ENCODE peak calls at places on chromosomes 3 and 15, in six cellular contexts. N is prostate gland, I is astrocyte of the spinal cord, W is transverse colon, A is HCT116, B is IMR-90. M is an unnamed sample.

GRCh38 chr3:58665410-58665809 is 1.2 kb downstream of the FAM3D start:
- DNase-seq in B (peak; percentile 7), N (no peak), W (no peak), A (no peak), I (no peak), M (no peak)

GRCh38 chr3:162436826-162437225 is 940.2 kb downstream of the OTOL1 start:
- DNase-seq in I (no peak), A (no peak), N (no peak), W (no peak), B (no peak), M (no peak)

GRCh38 chr3:8979262-8979661 is 16.0 kb upstream of the RAD18 start:
- DNase-seq in N (no peak), I (no peak), W (no peak), B (peak; percentile 7), A (no peak), M (no peak)

GRCh38 chr3:185936814-185937688 is 763 bp downstream of the TRA2B start:
- DNase-seq in I (peak; percentile 90), W (peak; percentile 92), N (peak; percentile 83), A (peak; percentile 68), B (peak; percentile 83), M (peak; percentile 83)

GRCh38 chr3:71238267-71238985 is 345.1 kb downstream of the FOXP1 start:
- DNase-seq in N (no peak), A (no peak), W (no peak), I (no peak), B (peak; percentile 16), M (no peak)

GRCh38 chr3:136535906-136536305 is 216.3 kb downstream of the STAG1 start:
- DNase-seq in B (peak; percentile 78), W (no peak), N (no peak), I (peak; percentile 18), A (no peak), M (no peak)

GRCh38 chr3:189038773-189039720 is 132.7 kb upstream of the TPRG1 start:
- DNase-seq in B (no peak), A (no peak), N (no peak), W (no peak), I (no peak), M (no peak)

GRCh38 chr3:136836511-136837156 is 17.7 kb downstream of the SLC35G2 start:
- DNase-seq in I (peak; percentile 14), B (no peak), W (no peak), A (no peak), N (no peak), M (no peak)

GRCh38 chr3:194133661-194134230 is 2.2 kb upstream of the HES1 start:
- DNase-seq in I (peak; percentile 76), N (peak; percentile 30), B (peak; percentile 55), A (no peak), W (peak; percentile 46), M (no peak)

GRCh38 chr3:171772427-171773056 is 37.7 kb downstream of the PLD1 start:
- DNase-seq in W (peak; percentile 61), N (peak; percentile 51), I (peak; percentile 74), B (peak; percentile 76), A (peak; percentile 52), M (peak; percentile 64)

GRCh38 chr3:65356331-65357286 is 668.8 kb upstream of the ADAMTS9 start:
- DNase-seq in N (no peak), I (no peak), A (no peak), W (peak; percentile 10), B (no peak), M (peak; percentile 24)

GRCh38 chr3:131036200-131036816 is 9.6 kb downstream of the NEK11 start:
- DNase-seq in A (no peak), I (peak; percentile 87), B (peak; percentile 88), N (no peak), W (no peak), M (no peak)

GRCh38 chr15:71586463-71586862 is 223.9 kb upstream of the NR2E3 start:
- DNase-seq in I (no peak), N (no peak), W (no peak), B (no peak), A (no peak), M (no peak)

GRCh38 chr15:71592186-71592585 is 218.2 kb upstream of the NR2E3 start:
- DNase-seq in B (no peak), I (no peak), N (no peak), W (no peak), A (no peak), M (no peak)

GRCh38 chr15:71588746-71589145 is 221.6 kb upstream of the NR2E3 start:
- DNase-seq in W (no peak), N (no peak), A (no peak), B (peak; percentile 86), I (peak; percentile 86), M (no peak)

GRCh38 chr15:71595846-71596553 is 214.4 kb upstream of the NR2E3 start:
- DNase-seq in A (no peak), W (no peak), B (peak; percentile 21), I (peak; percentile 26), N (no peak), M (no peak)

DNA sequence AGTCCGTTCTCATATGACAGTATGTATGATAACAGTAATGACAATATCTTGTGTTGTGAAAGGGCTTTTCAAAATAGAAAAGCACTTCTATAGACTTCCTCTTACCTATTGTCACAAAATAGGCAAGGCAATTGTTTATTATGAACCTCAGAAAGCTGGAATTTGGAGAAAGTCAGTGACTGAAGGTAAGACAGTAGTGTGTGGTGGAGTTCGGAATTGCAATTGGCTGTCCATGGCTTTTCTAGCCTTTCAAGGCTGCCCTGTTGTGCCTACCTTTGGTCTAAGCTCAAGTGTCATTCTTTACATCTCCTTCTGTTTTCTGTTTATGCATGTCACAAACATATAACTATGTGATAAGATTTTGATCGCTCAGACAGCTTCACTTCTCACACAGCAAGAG is 219.3 kb upstream of the NR2E3 start:
- DNase-seq in A (no peak), B (no peak), I (no peak), N (no peak), W (no peak), M (no peak)
- TF ChIP-seq CTCF in A (peak; percentile 31), B (no peak), I (peak; percentile 21), N (no peak), W (no peak), M (no peak)

GRCh38 chr3:125398952-125399351 is 23.8 kb upstream of the ZNF148 start:
- DNase-seq in A (no peak), B (no peak), N (no peak), I (no peak), W (no peak), M (peak; percentile 36)

GRCh38 chr3:125401402-125401801 is 26.3 kb upstream of the ZNF148 start:
- DNase-seq in W (no peak), B (peak; percentile 48), N (no peak), I (peak; percentile 47), A (no peak), M (no peak)

GRCh38 chr3:125406070-125406469 is 30.9 kb upstream of the ZNF148 start:
- DNase-seq in N (no peak), B (no peak), A (no peak), W (no peak), I (no peak), M (no peak)

DNA sequence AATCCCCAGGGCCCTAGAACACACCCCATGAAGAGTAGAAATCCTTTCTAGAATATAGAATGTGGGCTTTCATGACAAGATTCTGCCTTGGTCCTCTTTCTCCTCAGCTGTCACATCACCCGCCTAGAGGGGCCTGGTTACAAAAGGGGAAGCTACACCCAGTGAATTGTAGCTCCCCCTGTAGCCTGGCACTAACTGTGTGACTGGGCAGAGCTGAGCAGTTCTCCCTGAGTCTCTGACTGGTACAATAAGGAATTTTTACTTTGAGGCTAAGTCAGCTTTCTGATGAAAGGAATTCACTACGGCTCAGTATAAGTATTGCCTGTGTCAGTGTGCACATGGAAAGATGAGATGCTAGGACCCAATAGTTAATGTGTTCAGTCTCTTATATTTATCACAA is 28.7 kb upstream of the ZNF148 start:
- DNase-seq in I (no peak), N (no peak), A (no peak), W (no peak), B (peak; percentile 52), M (no peak)
- TF ChIP-seq CTCF in I (peak; percentile 17), N (no peak), A (no peak), W (no peak), B (peak; percentile 34), M (no peak)

DNA sequence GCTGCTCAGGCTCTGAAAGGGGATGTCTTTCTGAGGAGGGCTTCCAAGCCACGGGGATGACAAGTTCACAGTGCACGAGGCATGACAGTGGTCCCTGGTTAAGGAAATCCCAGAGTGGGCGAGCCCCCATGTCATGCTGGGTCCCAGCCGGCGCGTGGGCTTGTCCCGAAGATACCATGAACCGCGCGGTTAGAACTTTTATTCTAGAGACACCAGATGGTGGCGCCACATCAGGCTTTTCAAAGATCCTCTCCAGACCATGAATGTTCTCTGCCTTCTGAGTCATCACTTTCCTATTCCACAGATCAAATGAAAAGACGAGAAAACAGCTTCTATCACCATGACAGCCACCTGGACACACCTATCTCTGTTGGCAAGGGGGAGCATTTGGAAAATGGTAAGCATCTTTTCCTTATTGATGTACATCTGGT is 227.8 kb upstream of the LYSMD4 start:
- DNase-seq in I (peak; percentile 49), N (no peak), B (no peak), W (no peak), A (peak; percentile 51), M (peak; percentile 21)
- TF ChIP-seq CTCF in I (peak; percentile 37), N (no peak), B (peak; percentile 3), W (peak; percentile 10), A (peak; percentile 42), M (no peak)

GRCh38 chr3:138397983-138398382 is 36.4 kb upstream of the ESYT3 start:
- DNase-seq in W (no peak), I (no peak), N (no peak), A (no peak), B (no peak), M (no peak)
- TF ChIP-seq CTCF in W (no peak), I (peak; percentile 13), N (no peak), A (peak; percentile 21), B (no peak), M (no peak)

DNA sequence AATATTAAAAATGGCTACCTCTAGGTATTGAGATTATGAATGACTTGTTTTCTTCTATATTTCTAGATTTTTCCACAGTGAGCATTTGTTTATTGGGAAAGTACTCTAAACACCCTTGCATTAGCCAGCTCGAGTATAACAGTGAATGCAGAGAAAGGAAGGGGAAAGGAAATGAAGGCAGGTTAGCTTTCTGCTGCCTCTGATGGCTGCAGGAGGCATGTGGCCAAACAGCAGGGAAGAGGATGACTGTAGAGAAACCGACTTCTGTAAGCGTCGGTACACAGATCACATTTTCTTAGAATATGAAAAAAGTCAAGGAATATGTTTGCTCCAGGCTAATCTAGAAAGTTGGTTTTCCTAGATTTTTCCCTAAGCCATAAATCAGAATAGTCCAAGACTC is 19.8 kb downstream of the GNB5 start:
- DNase-seq in N (no peak), A (no peak), W (no peak), I (peak; percentile 37), B (peak; percentile 24), M (no peak)
- TF ChIP-seq CTCF in N (no peak), A (no peak), W (no peak), I (peak; percentile 18), B (no peak), M (no peak)

DNA sequence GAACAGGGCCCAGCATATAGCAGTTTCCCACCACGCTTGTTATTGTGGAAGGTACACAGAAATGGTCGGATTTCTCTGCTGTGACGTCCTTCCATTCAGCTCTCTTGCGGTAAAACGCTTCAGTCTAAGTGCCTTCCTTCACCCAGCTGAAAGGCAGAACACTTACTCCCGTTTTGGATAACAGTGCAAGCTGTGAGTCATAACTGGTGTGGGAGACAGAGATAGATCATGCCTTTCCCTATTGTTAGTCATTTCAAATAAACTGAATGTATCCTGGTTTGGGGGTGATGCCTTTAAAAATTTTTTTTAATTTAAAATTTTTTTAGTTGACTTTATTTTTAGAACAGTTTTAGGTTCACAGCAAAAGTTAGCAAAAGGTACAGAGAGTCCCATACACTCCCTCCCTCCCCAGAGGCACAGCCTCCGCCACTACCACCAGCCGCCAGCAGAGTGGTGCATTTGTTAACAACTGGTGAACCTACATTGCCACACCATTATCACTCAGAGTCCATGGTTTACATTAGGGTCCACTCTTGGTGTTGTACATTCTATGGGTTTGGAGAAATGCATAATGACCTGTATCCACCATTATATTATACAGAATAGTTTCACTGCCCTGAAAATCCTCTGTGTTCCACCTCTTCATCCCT is 94.9 kb upstream of the NSMCE3 start:
- DNase-seq in A (no peak), I (peak; percentile 76), B (peak; percentile 86), W (no peak), N (no peak), M (no peak)
- TF ChIP-seq CTCF in A (peak; percentile 53), I (peak; percentile 24), B (no peak), W (peak; percentile 36), N (no peak), M (no peak)

M was measured in GM13976.